ENCODE peak calls at places on chromosomes 7 and 10, in four cellular contexts. F is IMR-90, D is tibial artery, Y is mesothelial cell of epicardium. O is an unnamed sample.

GRCh38 chr7:28068811-28069216 is 111.8 kb downstream of the JAZF1 start:
- DNase-seq in F (peak), D (no peak), Y (no peak), O (peak)

GRCh38 chr10:5524721-5525531 is at the start of gene CALML3:
- DNase-seq in F (no peak), D (peak), Y (no peak), O (peak)

GRCh38 chr7:39085590-39086049 is 107.9 kb downstream of the POU6F2 start:
- DNase-seq in F (no peak), D (no peak), Y (no peak), O (peak)

GRCh38 chr7:142104550-142105527 is 6.7 kb upstream of the MGAM2 start:
- DNase-seq in F (no peak), D (no peak), Y (no peak), O (peak)

GRCh38 chr10:60944159-60944909 is at the start of gene RHOBTB1:
- DNase-seq in F (peak), D (peak), Y (peak), O (peak)

GRCh38 chr7:137975223-137975622 is 26.7 kb downstream of the CREB3L2 start:
- DNase-seq in F (peak), D (peak), Y (no peak), O (no peak)

GRCh38 chr7:25240340-25240739 is 12.1 kb upstream of the NPVF start:
- DNase-seq in F (no peak), D (peak), Y (no peak), O (no peak)

GRCh38 chr10:7512487-7512886 is 101.7 kb upstream of the SFMBT2 start:
- DNase-seq in F (no peak), D (no peak), Y (no peak), O (no peak)

GRCh38 chr10:132963430-132963960 is 21.1 kb upstream of the CFAP46 start:
- DNase-seq in F (no peak), D (peak), Y (no peak), O (no peak)

GRCh38 chr7:124429923-124430322 is 335.7 kb downstream of the GPR37 start:
- DNase-seq in F (no peak), D (no peak), Y (no peak), O (no peak)

GRCh38 chr10:47404446-47404845 is 20.4 kb upstream of the ZNF488 start:
- DNase-seq in F (no peak), D (no peak), Y (no peak), O (peak)

GRCh38 chr10:102120142-102120986 is at the start of gene LDB1:
- DNase-seq in F (peak), D (peak), Y (peak), O (peak)

GRCh38 chr7:150383710-150384397 is 4.7 kb downstream of the ZNF775 start:
- DNase-seq in F (no peak), D (peak), Y (no peak), O (no peak)

GRCh38 chr7:131800008-131800407 is 243.6 kb upstream of the PODXL start:
- DNase-seq in F (no peak), D (no peak), Y (no peak), O (no peak)

GRCh38 chr7:44678468-44679179 is 70.0 kb upstream of the ZMIZ2 start:
- DNase-seq in F (peak), D (peak), Y (no peak), O (peak)

GRCh38 chr10:124105045-124105444 is 11.6 kb upstream of the CHST15 start:
- DNase-seq in F (no peak), D (no peak), Y (no peak), O (no peak)

GRCh38 chr7:151321341-151321740 is 20.3 kb upstream of the NUB1 start:
- DNase-seq in F (no peak), D (no peak), Y (no peak), O (no peak)

DNA sequence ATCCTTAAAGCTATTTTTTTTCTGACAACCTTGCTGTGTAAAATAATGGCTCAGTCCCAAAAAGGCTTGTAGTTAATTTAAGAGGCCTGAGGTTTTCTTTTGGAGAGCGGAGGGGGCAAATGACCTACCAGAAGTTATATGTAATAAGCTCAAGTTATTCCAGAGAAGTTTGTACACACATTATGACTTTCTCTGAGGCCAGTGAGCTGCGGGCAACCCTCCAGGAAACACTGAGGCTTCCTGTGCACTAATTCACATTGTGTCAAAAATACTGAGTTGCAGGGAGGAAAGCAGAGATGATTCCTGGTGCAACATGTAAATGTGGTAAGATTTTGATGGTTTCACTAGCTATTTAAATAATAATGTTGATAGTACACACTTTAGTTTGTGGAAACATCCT is 188.6 kb downstream of the DIP2C start:
- DNase-seq in F (peak), D (peak), Y (no peak), O (no peak)
- TF ChIP-seq CTCF in F (no peak), D (no peak), Y (no peak), O (no peak)

GRCh38 chr7:135662373-135663114 is at the start of gene STMP1:
- DNase-seq in F (peak), D (peak), Y (peak), O (peak)
- TF ChIP-seq CTCF in F (peak), D (peak), Y (peak), O (peak)

GRCh38 chr7:50481867-50482266 is 31.7 kb upstream of the FIGNL1 start:
- DNase-seq in F (no peak), D (no peak), Y (no peak), O (no peak)
- TF ChIP-seq CTCF in F (no peak), D (no peak), Y (no peak), O (no peak)

GRCh38 chr10:114877301-114877644 is 55.7 kb downstream of the FHIP2A start:
- DNase-seq in F (no peak), D (no peak), Y (no peak), O (no peak)
- TF ChIP-seq CTCF in F (no peak), D (no peak), Y (peak), O (no peak)

GRCh38 chr7:152959610-152960009 is 200.1 kb downstream of the ACTR3B start:
- DNase-seq in F (no peak), D (no peak), Y (no peak), O (no peak)

DNA sequence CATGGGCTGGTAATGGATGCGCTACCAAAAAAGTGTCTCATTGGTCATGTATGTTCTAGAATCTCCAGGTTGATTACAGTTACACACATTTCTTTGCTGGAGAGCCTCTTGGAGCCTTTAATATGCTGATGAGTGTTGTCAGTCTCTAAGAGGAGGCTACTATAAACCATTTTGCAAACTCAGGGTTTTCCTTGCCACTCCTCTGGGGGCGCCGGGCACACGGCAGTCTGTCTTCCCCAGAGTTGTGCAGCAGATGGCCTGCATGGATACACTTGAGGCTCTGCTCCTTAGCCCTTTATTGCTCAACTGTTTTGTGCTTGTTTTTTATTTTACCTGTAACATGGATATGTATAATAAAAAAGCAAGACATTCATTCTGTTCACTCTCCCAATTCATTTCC is 196.5 kb downstream of the ACTR3B start:
- DNase-seq in F (no peak), D (no peak), Y (no peak), O (no peak)
- TF ChIP-seq CTCF in F (no peak), D (no peak), Y (no peak), O (no peak)

O was measured in epithelial cell of esophagus.